ENCODE peak calls at places on chromosomes 11 and 22, in four cellular contexts. One of them, this sample, is unnamed.

GRCh38 chr11:20873054-20873453 is 203.7 kb downstream of the NELL1 start:
- DNase-seq in CD8-positive, alpha-beta T cell: no peak
- DNase-seq in brain microvascular endothelial cell: no peak
- DNase-seq in small intestine: peak
- DNase-seq in this sample: peak

GRCh38 chr22:46079093-46079860 is 71.0 kb upstream of the PPARA start:
- DNase-seq in CD8-positive, alpha-beta T cell: no peak
- DNase-seq in brain microvascular endothelial cell: no peak
- DNase-seq in small intestine: no peak
- DNase-seq in this sample: no peak

GRCh38 chr11:71913716-71914115 is 14.7 kb downstream of the XNDC1N start:
- DNase-seq in CD8-positive, alpha-beta T cell: no peak
- DNase-seq in brain microvascular endothelial cell: no peak
- DNase-seq in small intestine: no peak
- DNase-seq in this sample: no peak

GRCh38 chr11:61796127-61796526 is 3.4 kb downstream of the FEN1 start:
- DNase-seq in CD8-positive, alpha-beta T cell: no peak
- DNase-seq in brain microvascular endothelial cell: no peak
- DNase-seq in small intestine: no peak
- DNase-seq in this sample: no peak

GRCh38 chr11:8100151-8100550 is 19.1 kb downstream of the TUB start:
- DNase-seq in CD8-positive, alpha-beta T cell: peak
- DNase-seq in brain microvascular endothelial cell: no peak
- DNase-seq in small intestine: no peak
- DNase-seq in this sample: no peak

GRCh38 chr11:68889948-68890446 is 13.6 kb downstream of the MRPL21 start:
- DNase-seq in CD8-positive, alpha-beta T cell: no peak
- DNase-seq in brain microvascular endothelial cell: peak
- DNase-seq in small intestine: no peak
- DNase-seq in this sample: peak

GRCh38 chr11:36702330-36703054 is 104.5 kb upstream of the RAG2 start:
- DNase-seq in CD8-positive, alpha-beta T cell: no peak
- DNase-seq in brain microvascular endothelial cell: peak
- DNase-seq in small intestine: peak
- DNase-seq in this sample: peak

GRCh38 chr11:107756553-107756952 is 44.7 kb upstream of the SLN start:
- DNase-seq in CD8-positive, alpha-beta T cell: no peak
- DNase-seq in brain microvascular endothelial cell: no peak
- DNase-seq in small intestine: no peak
- DNase-seq in this sample: no peak

GRCh38 chr11:96627379-96627778 is 237.6 kb downstream of the JRKL start:
- DNase-seq in CD8-positive, alpha-beta T cell: no peak
- DNase-seq in brain microvascular endothelial cell: no peak
- DNase-seq in small intestine: no peak
- DNase-seq in this sample: no peak

GRCh38 chr11:533049-533585 is 2.3 kb downstream of the HRAS start:
- DNase-seq in CD8-positive, alpha-beta T cell: no peak
- DNase-seq in brain microvascular endothelial cell: no peak
- DNase-seq in small intestine: no peak
- DNase-seq in this sample: no peak

GRCh38 chr11:10480760-10481159 is 25.7 kb downstream of the AMPD3 start:
- DNase-seq in CD8-positive, alpha-beta T cell: no peak
- DNase-seq in brain microvascular endothelial cell: no peak
- DNase-seq in small intestine: no peak
- DNase-seq in this sample: no peak

GRCh38 chr11:33636104-33636503 is 64.5 kb downstream of the C11orf91 start:
- DNase-seq in CD8-positive, alpha-beta T cell: no peak
- DNase-seq in brain microvascular endothelial cell: peak
- DNase-seq in small intestine: no peak
- DNase-seq in this sample: no peak

GRCh38 chr11:12377824-12378593 is 638 bp downstream of the PARVA start:
- DNase-seq in CD8-positive, alpha-beta T cell: no peak
- DNase-seq in brain microvascular endothelial cell: peak
- DNase-seq in small intestine: peak
- DNase-seq in this sample: no peak

GRCh38 chr22:36144886-36145541 is 15.5 kb downstream of the APOL3 start:
- DNase-seq in CD8-positive, alpha-beta T cell: peak
- DNase-seq in brain microvascular endothelial cell: peak
- DNase-seq in small intestine: peak
- DNase-seq in this sample: peak

GRCh38 chr11:19962795-19963163 is 197.5 kb downstream of the DBX1 start:
- DNase-seq in CD8-positive, alpha-beta T cell: no peak
- DNase-seq in brain microvascular endothelial cell: peak
- DNase-seq in small intestine: no peak
- DNase-seq in this sample: no peak

GRCh38 chr22:30947821-30948454 is 20.6 kb downstream of the MORC2 start:
- DNase-seq in CD8-positive, alpha-beta T cell: no peak
- DNase-seq in brain microvascular endothelial cell: peak
- DNase-seq in small intestine: peak
- DNase-seq in this sample: no peak

GRCh38 chr11:74672956-74673895 is 58.0 kb downstream of the CHRDL2 start:
- DNase-seq in CD8-positive, alpha-beta T cell: peak
- DNase-seq in brain microvascular endothelial cell: peak
- DNase-seq in small intestine: no peak
- DNase-seq in this sample: no peak

GRCh38 chr11:67057410-67057757 is 737 bp downstream of the RHOD start:
- DNase-seq in CD8-positive, alpha-beta T cell: no peak
- DNase-seq in brain microvascular endothelial cell: no peak
- DNase-seq in small intestine: no peak
- DNase-seq in this sample: no peak

DNA sequence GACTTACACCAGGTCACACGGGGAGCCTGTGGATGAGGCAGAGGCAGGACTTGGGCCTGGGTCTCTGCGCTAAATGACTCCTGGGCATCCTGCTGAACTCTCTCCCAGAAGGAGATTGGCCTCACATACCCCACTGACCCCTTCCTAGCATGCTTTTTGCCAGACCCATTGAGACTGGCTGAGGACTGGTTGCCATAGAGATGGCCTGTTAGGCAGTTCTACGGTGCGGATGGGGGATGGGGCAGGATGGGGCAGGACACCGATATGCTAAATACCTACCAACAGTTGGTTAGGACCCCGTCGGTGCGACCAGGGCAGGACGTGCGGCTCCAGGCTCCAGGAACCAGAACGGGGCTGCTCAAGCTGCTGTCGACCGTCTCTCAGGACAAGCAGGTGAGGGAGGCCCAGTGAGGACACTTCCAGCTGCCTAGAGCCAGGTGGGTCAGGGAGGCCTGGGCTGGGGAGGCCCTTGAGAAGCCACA is at the start of gene TSGA10IP:
- DNase-seq in CD8-positive, alpha-beta T cell: no peak
- DNase-seq in brain microvascular endothelial cell: no peak
- DNase-seq in small intestine: no peak
- DNase-seq in this sample: no peak
- H3K27ac ChIP-seq in CD8-positive, alpha-beta T cell: no peak
- H3K27ac ChIP-seq in brain microvascular endothelial cell: no peak
- H3K27ac ChIP-seq in small intestine: no peak
- H3K27ac ChIP-seq in this sample: no peak

GRCh38 chr11:65330544-65330943 is 3.1 kb upstream of the DPF2 start:
- DNase-seq in CD8-positive, alpha-beta T cell: no peak
- DNase-seq in brain microvascular endothelial cell: no peak
- DNase-seq in small intestine: no peak
- DNase-seq in this sample: no peak

GRCh38 chr11:65334696-65335295 is 1.1 kb downstream of the DPF2 start:
- DNase-seq in CD8-positive, alpha-beta T cell: no peak
- DNase-seq in brain microvascular endothelial cell: no peak
- DNase-seq in small intestine: no peak
- DNase-seq in this sample: no peak

GRCh38 chr11:65329503-65329902 is 4.1 kb upstream of the DPF2 start:
- DNase-seq in CD8-positive, alpha-beta T cell: no peak
- DNase-seq in brain microvascular endothelial cell: no peak
- DNase-seq in small intestine: no peak
- DNase-seq in this sample: no peak

GRCh38 chr11:65325435-65325834 is 8.2 kb upstream of the DPF2 start:
- DNase-seq in CD8-positive, alpha-beta T cell: no peak
- DNase-seq in brain microvascular endothelial cell: no peak
- DNase-seq in small intestine: no peak
- DNase-seq in this sample: no peak

GRCh38 chr11:65329944-65330403 is 3.7 kb upstream of the DPF2 start:
- DNase-seq in CD8-positive, alpha-beta T cell: peak
- DNase-seq in brain microvascular endothelial cell: peak
- DNase-seq in small intestine: peak
- DNase-seq in this sample: peak
- H3K4me3 ChIP-seq in CD8-positive, alpha-beta T cell: no peak
- H3K4me3 ChIP-seq in brain microvascular endothelial cell: no peak
- H3K4me3 ChIP-seq in small intestine: no peak
- H3K4me3 ChIP-seq in this sample: no peak

GRCh38 chr11:119207607-119208006 is 1.5 kb downstream of the CBL start:
- DNase-seq in CD8-positive, alpha-beta T cell: no peak
- DNase-seq in brain microvascular endothelial cell: no peak
- DNase-seq in small intestine: no peak
- DNase-seq in this sample: no peak

GRCh38 chr11:119206512-119207299 is 567 bp downstream of the CBL start:
- DNase-seq in CD8-positive, alpha-beta T cell: peak
- DNase-seq in brain microvascular endothelial cell: peak
- DNase-seq in small intestine: peak
- DNase-seq in this sample: no peak

GRCh38 chr11:119205574-119206511 is at the start of gene CBL:
- DNase-seq in CD8-positive, alpha-beta T cell: peak
- DNase-seq in brain microvascular endothelial cell: peak
- DNase-seq in small intestine: peak
- DNase-seq in this sample: peak

GRCh38 chr11:119209186-119209585 is 3.0 kb downstream of the CBL start:
- DNase-seq in CD8-positive, alpha-beta T cell: no peak
- DNase-seq in brain microvascular endothelial cell: no peak
- DNase-seq in small intestine: no peak
- DNase-seq in this sample: no peak

GRCh38 chr11:119207300-119207570 is 1.1 kb downstream of the CBL start:
- DNase-seq in CD8-positive, alpha-beta T cell: no peak
- DNase-seq in brain microvascular endothelial cell: no peak
- DNase-seq in small intestine: no peak
- DNase-seq in this sample: no peak
- H3K27ac ChIP-seq in CD8-positive, alpha-beta T cell: no peak
- H3K27ac ChIP-seq in brain microvascular endothelial cell: no peak
- H3K27ac ChIP-seq in small intestine: no peak
- H3K27ac ChIP-seq in this sample: no peak

DNA sequence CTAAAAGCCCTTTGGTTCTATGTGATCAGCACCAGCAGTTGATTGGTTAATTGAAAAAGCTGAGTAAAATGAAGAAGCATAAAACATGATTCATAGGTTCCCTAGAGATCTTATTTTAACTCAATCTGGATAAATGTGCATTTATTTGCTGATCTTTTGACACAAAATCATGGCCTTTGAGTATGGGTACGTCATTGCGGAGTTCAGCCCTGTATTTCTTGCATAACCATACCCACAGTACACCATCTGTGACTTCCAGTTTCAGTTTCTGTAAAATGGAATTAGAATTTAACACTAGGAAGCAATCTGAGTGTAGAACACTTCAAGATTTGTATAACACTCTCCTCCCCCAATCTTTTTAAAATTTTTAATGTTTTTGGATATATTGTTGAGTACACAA is 358.2 kb downstream of the DDX10 start:
- DNase-seq in CD8-positive, alpha-beta T cell: no peak
- DNase-seq in brain microvascular endothelial cell: no peak
- DNase-seq in small intestine: no peak
- DNase-seq in this sample: no peak
- H3K4me3 ChIP-seq in CD8-positive, alpha-beta T cell: no peak
- H3K4me3 ChIP-seq in brain microvascular endothelial cell: no peak
- H3K4me3 ChIP-seq in small intestine: no peak
- H3K4me3 ChIP-seq in this sample: no peak

This sample was measured in iPS DF 6.9.